ENCODE peak calls at places on chromosomes 5 and 9, in eight cellular contexts. H is RCC 7860; P is H7; A is activated CD4-positive, alpha-beta memory T cell treated with anti-CD3 and anti-CD28 coated beads, Interleukin-2, amount 10 ng/mL, durations not matched to agents 7 days and 5 days; Y is activated naive CD4-positive, alpha-beta T cell; C is tibial nerve; F is amniotic stem cell; I is anterior cingulate cortex. N is an unnamed sample.

GRCh38 chr5:98975223-98975622 is 46.4 kb upstream of the CHD1 start:
- DNase-seq in Y (no peak), P (no peak), I (no peak), H (no peak), F (no peak), A (no peak), C (no peak), N (no peak)

GRCh38 chr5:55936100-55936693 is 58.6 kb downstream of the IL6ST start:
- DNase-seq in Y (peak), F (peak), C (peak), H (peak), I (peak), P (peak), A (peak), N (peak)

GRCh38 chr5:139226131-139226530 is 28.0 kb upstream of the SIL1 start:
- DNase-seq in I (no peak), C (no peak), A (no peak), Y (no peak), H (no peak), F (no peak), P (no peak), N (no peak)

GRCh38 chr5:61330341-61330878 is 1.6 kb upstream of the ZSWIM6 start:
- DNase-seq in I (no peak), F (no peak), Y (peak), A (no peak), P (peak), C (no peak), H (peak), N (no peak)

GRCh38 chr9:81461196-81461595 is 228.2 kb downstream of the TLE1 start:
- DNase-seq in C (no peak), H (no peak), F (no peak), P (no peak), A (no peak), Y (no peak), I (no peak), N (no peak)

GRCh38 chr5:42579320-42579719 is 156.1 kb downstream of the GHR start:
- DNase-seq in A (no peak), C (no peak), Y (no peak), I (no peak), H (no peak), P (no peak), F (no peak), N (no peak)

GRCh38 chr9:64066736-64067368 is 1218.2 kb downstream of the FOXD4L5 start:
- DNase-seq in C (no peak), P (no peak), Y (no peak), H (no peak), F (no peak), I (no peak), A (no peak), N (no peak)

GRCh38 chr9:93826209-93826608 is 128.9 kb downstream of the BARX1 start:
- DNase-seq in I (no peak), C (no peak), A (peak), F (no peak), H (no peak), Y (no peak), P (peak), N (no peak)

GRCh38 chr5:145793574-145793973 is 41.6 kb downstream of the PRELID2 start:
- DNase-seq in I (no peak), H (no peak), F (no peak), P (no peak), A (no peak), C (no peak), Y (no peak), N (no peak)

GRCh38 chr9:19521205-19521604 is 112.4 kb downstream of the ACER2 start:
- DNase-seq in P (no peak), A (no peak), Y (no peak), C (no peak), H (no peak), I (no peak), F (no peak), N (no peak)

GRCh38 chr5:102211165-102211564 is 84.9 kb downstream of the SLCO4C1 start:
- DNase-seq in A (no peak), H (no peak), I (no peak), F (no peak), P (no peak), Y (no peak), C (no peak), N (no peak)

GRCh38 chr9:130356033-130356432 is 88.7 kb upstream of the ASS1 start:
- DNase-seq in A (no peak), P (no peak), F (no peak), Y (no peak), H (no peak), I (no peak), C (no peak), N (no peak)

GRCh38 chr5:95562282-95562681 is 7.4 kb downstream of the ARSK start:
- DNase-seq in Y (no peak), H (no peak), C (no peak), A (no peak), P (no peak), I (no peak), F (no peak), N (no peak)

GRCh38 chr9:18855636-18856035 is 177.4 kb downstream of the SAXO1 start:
- DNase-seq in I (peak), F (no peak), Y (no peak), P (no peak), C (no peak), H (no peak), A (no peak), N (no peak)

GRCh38 chr9:116549061-116549664 is 137.9 kb upstream of the TRIM32 start:
- DNase-seq in I (no peak), Y (no peak), H (peak), F (peak), P (no peak), A (no peak), C (peak), N (no peak)

GRCh38 chr5:74248576-74248975 is 392.0 kb downstream of the ENC1 start:
- DNase-seq in Y (no peak), P (no peak), H (no peak), C (no peak), A (no peak), F (no peak), I (no peak), N (no peak)

GRCh38 chr5:98909363-98909762 is 19.4 kb downstream of the CHD1 start:
- DNase-seq in F (no peak), C (no peak), Y (no peak), I (no peak), H (no peak), P (no peak), A (no peak), N (no peak)

GRCh38 chr5:4205408-4205807 is 609.8 kb downstream of the IRX1 start:
- DNase-seq in C (no peak), A (no peak), H (no peak), F (no peak), Y (no peak), I (no peak), P (no peak), N (no peak)

GRCh38 chr9:134816264-134816663 is 64.3 kb upstream of the FCN2 start:
- DNase-seq in Y (no peak), F (no peak), P (no peak), I (no peak), A (no peak), H (no peak), C (no peak), N (no peak)

GRCh38 chr5:35319231-35320002 is 89.1 kb upstream of the PRLR start:
- DNase-seq in C (peak), F (no peak), P (no peak), Y (no peak), H (peak), I (no peak), A (peak), N (no peak)

GRCh38 chr9:75390951-75391350 is 302.6 kb downstream of the OSTF1 start:
- DNase-seq in Y (no peak), P (no peak), F (no peak), H (no peak), A (no peak), I (no peak), C (no peak), N (no peak)

GRCh38 chr9:14340536-14340935 is 26.6 kb upstream of the NFIB start:
- DNase-seq in Y (no peak), P (no peak), H (no peak), F (no peak), A (no peak), I (no peak), C (no peak), N (no peak)

GRCh38 chr5:93794954-93795353 is 53.6 kb upstream of the POU5F2 start:
- DNase-seq in F (no peak), A (no peak), P (no peak), H (no peak), I (no peak), Y (no peak), C (no peak), N (no peak)

GRCh38 chr9:37925786-37926736 is 22.1 kb upstream of the SLC25A51 start:
- DNase-seq in I (no peak), A (no peak), F (no peak), H (peak), Y (no peak), C (no peak), P (no peak), N (no peak)

GRCh38 chr9:8349369-8349768 is 549.8 kb upstream of the DMAC1 start:
- DNase-seq in I (no peak), H (no peak), A (no peak), Y (no peak), C (no peak), P (no peak), F (no peak), N (no peak)

GRCh38 chr5:35860686-35861085 is 4.0 kb downstream of the IL7R start:
- DNase-seq in F (no peak), Y (no peak), P (no peak), H (peak), C (no peak), I (no peak), A (no peak), N (no peak)

GRCh38 chr9:115513148-115513547 is 395.2 kb upstream of the TNC start:
- DNase-seq in C (no peak), A (no peak), F (no peak), P (no peak), H (no peak), Y (no peak), I (no peak), N (no peak)

GRCh38 chr9:129382281-129383004 is 204.4 kb upstream of the IER5L start:
- DNase-seq in P (no peak), A (no peak), F (no peak), Y (no peak), C (no peak), H (no peak), I (no peak), N (no peak)

GRCh38 chr9:29685531-29685930 is 2112.2 kb upstream of the C9orf72 start:
- DNase-seq in P (no peak), F (no peak), C (no peak), Y (no peak), H (no peak), I (no peak), A (no peak), N (no peak)

GRCh38 chr5:154962494-154962893 is 21.6 kb downstream of the MRPL22 start:
- DNase-seq in F (no peak), A (no peak), P (no peak), I (no peak), C (no peak), H (peak), Y (no peak), N (no peak)

GRCh38 chr9:138025908-138026307 is 148.3 kb downstream of the CACNA1B start:
- DNase-seq in F (no peak), C (no peak), A (no peak), Y (no peak), P (no peak), I (no peak), H (no peak), N (no peak)

GRCh38 chr5:174045470-174046025 is at the start of gene NSG2:
- DNase-seq in H (peak), Y (no peak), C (peak), I (peak), A (peak), P (peak), F (peak), N (no peak)

GRCh38 chr9:136587145-136587943 is 41.5 kb upstream of the NOTCH1 start:
- DNase-seq in Y (no peak), F (no peak), P (peak), H (no peak), A (no peak), C (peak), I (no peak), N (no peak)

GRCh38 chr9:129981180-129981907 is 61.6 kb downstream of the FNBP1 start:
- DNase-seq in C (peak), P (no peak), I (peak), A (no peak), Y (no peak), F (no peak), H (no peak), N (no peak)

GRCh38 chr5:82147860-82148573 is 130.1 kb downstream of the RPS23 start:
- DNase-seq in F (no peak), H (no peak), I (no peak), P (no peak), A (no peak), Y (no peak), C (peak), N (no peak)

GRCh38 chr5:112776301-112776856 is 38.7 kb downstream of the APC start:
- DNase-seq in Y (no peak), F (peak), C (no peak), P (no peak), I (no peak), H (peak), A (no peak), N (no peak)

GRCh38 chr9:89923961-89924504 is 319.2 kb downstream of the GADD45G start:
- DNase-seq in C (no peak), Y (no peak), H (peak), F (no peak), I (no peak), P (no peak), A (peak), N (no peak)

GRCh38 chr9:8419871-8420270 is 620.3 kb upstream of the DMAC1 start:
- DNase-seq in H (no peak), I (no peak), A (no peak), F (no peak), Y (no peak), C (no peak), P (no peak), N (no peak)

GRCh38 chr5:40547994-40548575 is 131.6 kb upstream of the PTGER4 start:
- DNase-seq in Y (no peak), I (no peak), P (no peak), A (no peak), H (no peak), F (no peak), C (no peak), N (no peak)